ENCODE peak calls at places on chromosome 9, in six cellular contexts. One of them, this sample, is unnamed.

GRCh38 chr9:126503333-126504085 is 110.2 kb upstream of the LMX1B start:
- DNase-seq in OCI-LY7: no peak
- DNase-seq in MM.1S: no peak
- DNase-seq in SK-N-SH: no peak
- DNase-seq in HCT116: no peak
- DNase-seq in GM23338: no peak
- DNase-seq in this sample: peak

GRCh38 chr9:102779341-102779740 is 215.8 kb upstream of the CYLC2 start:
- DNase-seq in OCI-LY7: no peak
- DNase-seq in HCT116: no peak
- DNase-seq in GM23338: no peak
- DNase-seq in SK-N-SH: no peak
- DNase-seq in MM.1S: no peak
- DNase-seq in this sample: no peak

GRCh38 chr9:138083873-138084272 is 206.3 kb downstream of the CACNA1B start:
- DNase-seq in GM23338: no peak
- DNase-seq in OCI-LY7: no peak
- DNase-seq in HCT116: no peak
- DNase-seq in SK-N-SH: peak
- DNase-seq in MM.1S: no peak
- DNase-seq in this sample: no peak

GRCh38 chr9:29211681-29212589 is 1638.7 kb upstream of the C9orf72 start:
- DNase-seq in OCI-LY7: no peak
- DNase-seq in SK-N-SH: peak
- DNase-seq in HCT116: no peak
- DNase-seq in MM.1S: peak
- DNase-seq in GM23338: peak
- DNase-seq in this sample: peak

GRCh38 chr9:92550765-92551164 is 15.0 kb upstream of the ECM2 start:
- DNase-seq in GM23338: peak
- DNase-seq in MM.1S: no peak
- DNase-seq in HCT116: no peak
- DNase-seq in OCI-LY7: no peak
- DNase-seq in SK-N-SH: no peak
- DNase-seq in this sample: no peak

GRCh38 chr9:112203536-112203935 is 28.4 kb upstream of the SUSD1 start:
- DNase-seq in OCI-LY7: no peak
- DNase-seq in SK-N-SH: no peak
- DNase-seq in MM.1S: no peak
- DNase-seq in HCT116: no peak
- DNase-seq in GM23338: no peak
- DNase-seq in this sample: peak

GRCh38 chr9:15837079-15837679 is 284.3 kb downstream of the CCDC171 start:
- DNase-seq in OCI-LY7: peak
- DNase-seq in MM.1S: peak
- DNase-seq in SK-N-SH: peak
- DNase-seq in GM23338: peak
- DNase-seq in HCT116: peak
- DNase-seq in this sample: peak

GRCh38 chr9:23825700-23826099 is 340 bp downstream of the ELAVL2 start:
- DNase-seq in OCI-LY7: no peak
- DNase-seq in GM23338: no peak
- DNase-seq in SK-N-SH: peak
- DNase-seq in MM.1S: no peak
- DNase-seq in HCT116: no peak
- DNase-seq in this sample: peak

GRCh38 chr9:105860526-105860925 is 166.2 kb downstream of the TMEM38B start:
- DNase-seq in OCI-LY7: no peak
- DNase-seq in HCT116: no peak
- DNase-seq in GM23338: no peak
- DNase-seq in SK-N-SH: no peak
- DNase-seq in MM.1S: no peak
- DNase-seq in this sample: no peak

GRCh38 chr9:33143241-33143642 is 23.9 kb downstream of the B4GALT1 start:
- DNase-seq in SK-N-SH: no peak
- DNase-seq in GM23338: no peak
- DNase-seq in OCI-LY7: no peak
- DNase-seq in MM.1S: no peak
- DNase-seq in HCT116: no peak
- DNase-seq in this sample: peak

GRCh38 chr9:86282979-86283535 is 719 bp upstream of the ISCA1 start:
- DNase-seq in HCT116: no peak
- DNase-seq in SK-N-SH: no peak
- DNase-seq in OCI-LY7: no peak
- DNase-seq in MM.1S: no peak
- DNase-seq in GM23338: no peak
- DNase-seq in this sample: peak

GRCh38 chr9:105760053-105760452 is 65.7 kb downstream of the TMEM38B start:
- DNase-seq in MM.1S: no peak
- DNase-seq in GM23338: no peak
- DNase-seq in OCI-LY7: no peak
- DNase-seq in SK-N-SH: no peak
- DNase-seq in HCT116: peak
- DNase-seq in this sample: no peak

GRCh38 chr9:35756275-35756742 is 2.2 kb upstream of the MSMP start:
- DNase-seq in HCT116: peak
- DNase-seq in OCI-LY7: no peak
- DNase-seq in GM23338: peak
- DNase-seq in MM.1S: peak
- DNase-seq in SK-N-SH: no peak
- DNase-seq in this sample: no peak

GRCh38 chr9:35757527-35758275 is 3.6 kb upstream of the MSMP start:
- DNase-seq in MM.1S: no peak
- DNase-seq in GM23338: no peak
- DNase-seq in SK-N-SH: peak
- DNase-seq in HCT116: no peak
- DNase-seq in OCI-LY7: no peak
- DNase-seq in this sample: no peak

GRCh38 chr9:35758475-35759050 is 4.5 kb upstream of the MSMP start:
- DNase-seq in HCT116: no peak
- DNase-seq in MM.1S: no peak
- DNase-seq in OCI-LY7: no peak
- DNase-seq in SK-N-SH: no peak
- DNase-seq in GM23338: no peak
- DNase-seq in this sample: no peak

GRCh38 chr9:35755071-35755470 is 995 bp upstream of the MSMP start:
- DNase-seq in SK-N-SH: no peak
- DNase-seq in MM.1S: no peak
- DNase-seq in OCI-LY7: no peak
- DNase-seq in GM23338: no peak
- DNase-seq in HCT116: no peak
- DNase-seq in this sample: no peak

DNA sequence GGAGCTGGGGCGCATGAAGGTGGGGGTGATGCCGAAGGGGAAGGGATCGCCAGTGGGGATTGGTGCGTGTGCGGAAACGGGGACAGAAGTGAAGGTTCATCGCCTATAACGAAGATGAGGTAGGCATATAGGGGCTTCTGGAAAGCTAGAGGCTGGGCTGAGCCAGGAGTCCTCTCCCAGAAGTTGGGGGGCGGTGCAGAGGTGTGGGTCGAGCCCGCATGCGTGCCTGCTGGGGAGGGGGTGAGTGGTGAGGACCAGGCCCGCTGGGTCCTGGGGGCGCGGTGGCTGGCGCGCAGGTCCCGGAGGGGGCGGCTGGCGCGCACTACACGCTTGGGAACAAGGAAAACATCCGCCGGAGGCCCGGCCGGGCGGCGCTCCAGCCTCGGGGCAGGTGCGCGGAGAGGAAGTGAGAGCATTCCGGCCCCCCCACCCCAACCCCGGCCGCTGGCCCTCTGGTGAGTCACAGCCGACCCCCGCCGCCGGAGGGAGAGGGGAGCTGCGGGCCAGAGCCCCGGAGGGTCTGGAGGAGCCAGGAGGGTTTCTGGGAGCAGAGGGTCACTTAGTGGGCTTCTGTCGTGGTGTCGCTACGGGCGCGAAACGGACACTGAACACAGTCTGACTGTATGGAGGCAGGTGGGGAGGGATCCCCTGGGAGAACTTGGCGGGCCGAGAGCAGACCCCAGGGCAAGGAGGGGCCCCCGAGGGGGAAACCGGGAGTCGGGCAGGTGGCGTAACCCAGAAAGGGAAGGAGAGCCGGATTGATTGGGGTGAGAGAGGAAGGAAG is 2.9 kb upstream of the MSMP start:
- DNase-seq in GM23338: peak
- DNase-seq in SK-N-SH: peak
- DNase-seq in HCT116: peak
- DNase-seq in OCI-LY7: peak
- DNase-seq in MM.1S: peak
- DNase-seq in this sample: peak
- H3K27ac ChIP-seq in GM23338: peak
- H3K27ac ChIP-seq in SK-N-SH: peak
- H3K27ac ChIP-seq in HCT116: peak
- H3K27ac ChIP-seq in OCI-LY7: peak
- H3K27ac ChIP-seq in MM.1S: peak
- H3K27ac ChIP-seq in this sample: no peak

GRCh38 chr9:35499701-35500030 is 9.8 kb downstream of the RUSC2 start:
- DNase-seq in SK-N-SH: no peak
- DNase-seq in MM.1S: no peak
- DNase-seq in OCI-LY7: no peak
- DNase-seq in HCT116: no peak
- DNase-seq in GM23338: no peak
- DNase-seq in this sample: no peak

GRCh38 chr9:35499029-35499700 is 9.3 kb downstream of the RUSC2 start:
- DNase-seq in OCI-LY7: no peak
- DNase-seq in HCT116: no peak
- DNase-seq in SK-N-SH: no peak
- DNase-seq in GM23338: no peak
- DNase-seq in MM.1S: no peak
- DNase-seq in this sample: no peak

GRCh38 chr9:35490910-35491465 is 1.1 kb downstream of the RUSC2 start:
- DNase-seq in HCT116: no peak
- DNase-seq in GM23338: peak
- DNase-seq in MM.1S: no peak
- DNase-seq in SK-N-SH: no peak
- DNase-seq in OCI-LY7: no peak
- DNase-seq in this sample: peak

GRCh38 chr9:35500130-35500748 is 10.3 kb downstream of the RUSC2 start:
- DNase-seq in MM.1S: no peak
- DNase-seq in HCT116: no peak
- DNase-seq in GM23338: no peak
- DNase-seq in OCI-LY7: no peak
- DNase-seq in SK-N-SH: no peak
- DNase-seq in this sample: peak

DNA sequence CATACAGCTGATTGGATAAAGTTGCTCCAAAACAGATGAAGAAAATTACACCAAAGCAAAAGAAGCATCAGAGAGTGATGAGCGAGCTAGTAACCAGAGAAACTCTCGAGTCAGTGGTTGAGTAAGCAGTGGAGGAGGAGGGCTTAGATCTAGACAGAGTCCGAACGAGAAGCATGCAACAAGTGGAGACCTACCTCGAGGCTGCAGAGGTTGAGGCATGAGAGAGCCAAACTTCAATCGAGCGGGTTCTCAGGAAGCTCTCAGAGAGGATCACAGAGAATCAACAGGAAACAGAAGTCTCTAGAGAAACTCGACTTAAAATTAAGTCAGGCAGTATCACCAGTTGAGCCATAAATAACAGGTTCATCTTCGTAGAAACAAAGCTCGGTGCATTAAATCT is 6.1 kb downstream of the RUSC2 start:
- DNase-seq in MM.1S: no peak
- DNase-seq in SK-N-SH: no peak
- DNase-seq in GM23338: no peak
- DNase-seq in HCT116: no peak
- DNase-seq in OCI-LY7: no peak
- DNase-seq in this sample: no peak
- TF ChIP-seq EZH2phosphoT487 in MM.1S: no peak
- TF ChIP-seq EZH2phosphoT487 in SK-N-SH: no peak
- TF ChIP-seq EZH2phosphoT487 in GM23338: no peak
- TF ChIP-seq EZH2phosphoT487 in HCT116: no peak
- TF ChIP-seq EZH2phosphoT487 in OCI-LY7: no peak
- TF ChIP-seq EZH2phosphoT487 in this sample: no peak

DNA sequence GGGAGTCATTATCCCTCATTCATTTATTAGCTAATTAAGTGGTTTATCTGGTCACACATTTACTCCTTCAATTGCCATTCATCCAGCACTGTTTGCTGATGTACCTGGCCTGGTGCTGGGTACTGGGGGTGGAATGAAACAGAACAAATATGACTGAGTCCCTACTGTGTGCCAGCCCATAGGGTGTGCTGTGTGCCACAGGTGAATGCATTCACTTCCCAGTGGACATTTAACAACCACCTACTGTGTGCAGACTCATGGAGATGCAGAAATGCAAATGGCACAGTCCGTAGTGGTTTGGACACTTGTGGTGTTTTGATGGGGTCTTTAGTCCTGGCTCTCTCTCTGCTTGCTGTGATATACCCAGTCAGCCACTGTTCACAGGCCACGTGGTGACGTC is 10.5 kb downstream of the NEK6 start:
- DNase-seq in HCT116: no peak
- DNase-seq in MM.1S: no peak
- DNase-seq in OCI-LY7: no peak
- DNase-seq in SK-N-SH: no peak
- DNase-seq in GM23338: no peak
- DNase-seq in this sample: no peak
- H3K4me2 ChIP-seq in HCT116: no peak
- H3K4me2 ChIP-seq in MM.1S: no peak
- H3K4me2 ChIP-seq in OCI-LY7: peak
- H3K4me2 ChIP-seq in SK-N-SH: no peak
- H3K4me2 ChIP-seq in GM23338: no peak
- H3K4me2 ChIP-seq in this sample: peak

DNA sequence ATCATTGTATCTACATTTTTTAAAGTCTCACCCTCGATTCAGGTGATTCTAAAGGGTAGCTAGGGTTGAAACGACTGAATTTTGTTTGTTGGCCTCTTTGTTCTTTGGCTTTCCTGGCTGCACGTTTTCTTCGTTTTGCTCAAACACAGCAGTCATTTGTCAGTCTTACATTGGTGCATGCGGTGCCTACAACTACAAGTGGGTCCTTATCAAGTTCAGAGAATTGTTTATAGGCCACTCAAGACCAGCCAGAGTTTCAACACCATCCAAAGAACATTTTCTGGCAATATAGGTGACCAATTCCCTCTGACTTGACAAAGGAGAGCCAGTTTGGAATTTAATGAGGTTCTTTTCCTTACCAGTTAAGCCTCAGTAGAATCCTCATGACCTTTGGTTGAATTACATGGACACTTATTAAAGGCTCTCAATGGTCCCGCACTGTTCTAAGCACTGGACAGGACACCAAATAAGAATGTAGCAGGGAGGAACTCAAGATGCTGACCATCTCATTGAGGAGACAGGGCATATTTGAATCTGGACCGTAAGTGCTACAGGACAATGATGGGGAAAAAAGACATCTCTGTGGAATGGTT is 119.0 kb upstream of the DMRT1 start:
- DNase-seq in OCI-LY7: no peak
- DNase-seq in SK-N-SH: no peak
- DNase-seq in HCT116: no peak
- DNase-seq in GM23338: no peak
- DNase-seq in MM.1S: no peak
- DNase-seq in this sample: no peak
- H3K27ac ChIP-seq in OCI-LY7: no peak
- H3K27ac ChIP-seq in SK-N-SH: no peak
- H3K27ac ChIP-seq in HCT116: no peak
- H3K27ac ChIP-seq in GM23338: no peak
- H3K27ac ChIP-seq in MM.1S: no peak
- H3K27ac ChIP-seq in this sample: no peak

This sample was measured in GM23248.